ENCODE peak calls at places on chromosomes 5 and 9, in ten cellular contexts. One of them, this sample, is unnamed.

GRCh38 chr5:34841816-34842215 is 2.9 kb downstream of the TTC23L start:
- DNase-seq in NK-92 treated with Interleukin-12 subunit alpha and Interleukin-12 subunit beta, amount 100 ng/mL, for 24 hours: no peak
- DNase-seq in tibial artery: no peak
- DNase-seq in endothelial cell: no peak
- DNase-seq in breast epithelium: no peak
- DNase-seq in Kasumi-1: no peak
- DNase-seq in activated T-cell treated with anti-CD3 and anti-CD28 coated beads for 1 hour: no peak
- DNase-seq in posterior vena cava: no peak
- DNase-seq in amniotic stem cell: no peak
- DNase-seq in HepG2: no peak
- DNase-seq in this sample: no peak

GRCh38 chr9:129938291-129938979 is 103.2 kb downstream of the USP20 start:
- DNase-seq in NK-92 treated with Interleukin-12 subunit alpha and Interleukin-12 subunit beta, amount 100 ng/mL, for 24 hours: no peak
- DNase-seq in tibial artery: no peak
- DNase-seq in endothelial cell: no peak
- DNase-seq in breast epithelium: no peak
- DNase-seq in Kasumi-1: no peak
- DNase-seq in activated T-cell treated with anti-CD3 and anti-CD28 coated beads for 1 hour: no peak
- DNase-seq in posterior vena cava: no peak
- DNase-seq in amniotic stem cell: peak
- DNase-seq in HepG2: no peak
- DNase-seq in this sample: no peak

GRCh38 chr9:3942351-3942750 is 357.5 kb downstream of the GLIS3 start:
- DNase-seq in NK-92 treated with Interleukin-12 subunit alpha and Interleukin-12 subunit beta, amount 100 ng/mL, for 24 hours: no peak
- DNase-seq in tibial artery: no peak
- DNase-seq in endothelial cell: no peak
- DNase-seq in breast epithelium: no peak
- DNase-seq in Kasumi-1: no peak
- DNase-seq in activated T-cell treated with anti-CD3 and anti-CD28 coated beads for 1 hour: no peak
- DNase-seq in posterior vena cava: no peak
- DNase-seq in amniotic stem cell: no peak
- DNase-seq in HepG2: no peak
- DNase-seq in this sample: no peak

GRCh38 chr9:122228191-122228905 is 409 bp downstream of the LHX6 start:
- DNase-seq in NK-92 treated with Interleukin-12 subunit alpha and Interleukin-12 subunit beta, amount 100 ng/mL, for 24 hours: no peak
- DNase-seq in tibial artery: no peak
- DNase-seq in endothelial cell: peak
- DNase-seq in breast epithelium: no peak
- DNase-seq in Kasumi-1: no peak
- DNase-seq in activated T-cell treated with anti-CD3 and anti-CD28 coated beads for 1 hour: no peak
- DNase-seq in posterior vena cava: no peak
- DNase-seq in amniotic stem cell: no peak
- DNase-seq in HepG2: no peak
- DNase-seq in this sample: peak

GRCh38 chr5:112245616-112246015 is 173.5 kb downstream of the EPB41L4A start:
- DNase-seq in NK-92 treated with Interleukin-12 subunit alpha and Interleukin-12 subunit beta, amount 100 ng/mL, for 24 hours: no peak
- DNase-seq in tibial artery: no peak
- DNase-seq in endothelial cell: no peak
- DNase-seq in breast epithelium: no peak
- DNase-seq in Kasumi-1: no peak
- DNase-seq in activated T-cell treated with anti-CD3 and anti-CD28 coated beads for 1 hour: no peak
- DNase-seq in posterior vena cava: no peak
- DNase-seq in amniotic stem cell: no peak
- DNase-seq in HepG2: no peak
- DNase-seq in this sample: no peak

GRCh38 chr9:135772056-135773042 is 70.4 kb downstream of the KCNT1 start:
- DNase-seq in NK-92 treated with Interleukin-12 subunit alpha and Interleukin-12 subunit beta, amount 100 ng/mL, for 24 hours: no peak
- DNase-seq in tibial artery: no peak
- DNase-seq in endothelial cell: no peak
- DNase-seq in breast epithelium: no peak
- DNase-seq in Kasumi-1: no peak
- DNase-seq in activated T-cell treated with anti-CD3 and anti-CD28 coated beads for 1 hour: no peak
- DNase-seq in posterior vena cava: no peak
- DNase-seq in amniotic stem cell: no peak
- DNase-seq in HepG2: no peak
- DNase-seq in this sample: no peak

GRCh38 chr5:109455598-109456096 is 45.9 kb upstream of the PJA2 start:
- DNase-seq in NK-92 treated with Interleukin-12 subunit alpha and Interleukin-12 subunit beta, amount 100 ng/mL, for 24 hours: no peak
- DNase-seq in tibial artery: peak
- DNase-seq in endothelial cell: no peak
- DNase-seq in breast epithelium: peak
- DNase-seq in Kasumi-1: no peak
- DNase-seq in activated T-cell treated with anti-CD3 and anti-CD28 coated beads for 1 hour: no peak
- DNase-seq in posterior vena cava: no peak
- DNase-seq in amniotic stem cell: peak
- DNase-seq in HepG2: peak
- DNase-seq in this sample: no peak

GRCh38 chr5:124349931-124350330 is 396.5 kb downstream of the ZNF608 start:
- DNase-seq in NK-92 treated with Interleukin-12 subunit alpha and Interleukin-12 subunit beta, amount 100 ng/mL, for 24 hours: no peak
- DNase-seq in tibial artery: no peak
- DNase-seq in endothelial cell: no peak
- DNase-seq in breast epithelium: no peak
- DNase-seq in Kasumi-1: no peak
- DNase-seq in activated T-cell treated with anti-CD3 and anti-CD28 coated beads for 1 hour: no peak
- DNase-seq in posterior vena cava: no peak
- DNase-seq in amniotic stem cell: no peak
- DNase-seq in HepG2: no peak
- DNase-seq in this sample: no peak

GRCh38 chr9:114425126-114425525 is 37.3 kb upstream of the AKNA start:
- DNase-seq in NK-92 treated with Interleukin-12 subunit alpha and Interleukin-12 subunit beta, amount 100 ng/mL, for 24 hours: no peak
- DNase-seq in tibial artery: no peak
- DNase-seq in endothelial cell: no peak
- DNase-seq in breast epithelium: no peak
- DNase-seq in Kasumi-1: no peak
- DNase-seq in activated T-cell treated with anti-CD3 and anti-CD28 coated beads for 1 hour: no peak
- DNase-seq in posterior vena cava: no peak
- DNase-seq in amniotic stem cell: no peak
- DNase-seq in HepG2: no peak
- DNase-seq in this sample: no peak

GRCh38 chr5:158456756-158457155 is 597.8 kb upstream of the CLINT1 start:
- DNase-seq in NK-92 treated with Interleukin-12 subunit alpha and Interleukin-12 subunit beta, amount 100 ng/mL, for 24 hours: peak
- DNase-seq in tibial artery: peak
- DNase-seq in endothelial cell: no peak
- DNase-seq in breast epithelium: no peak
- DNase-seq in Kasumi-1: no peak
- DNase-seq in activated T-cell treated with anti-CD3 and anti-CD28 coated beads for 1 hour: no peak
- DNase-seq in posterior vena cava: no peak
- DNase-seq in amniotic stem cell: peak
- DNase-seq in HepG2: peak
- DNase-seq in this sample: no peak

GRCh38 chr9:12708562-12709298 is 15.5 kb downstream of the TYRP1 start:
- DNase-seq in NK-92 treated with Interleukin-12 subunit alpha and Interleukin-12 subunit beta, amount 100 ng/mL, for 24 hours: no peak
- DNase-seq in tibial artery: no peak
- DNase-seq in endothelial cell: no peak
- DNase-seq in breast epithelium: no peak
- DNase-seq in Kasumi-1: no peak
- DNase-seq in activated T-cell treated with anti-CD3 and anti-CD28 coated beads for 1 hour: no peak
- DNase-seq in posterior vena cava: no peak
- DNase-seq in amniotic stem cell: peak
- DNase-seq in HepG2: peak
- DNase-seq in this sample: no peak

GRCh38 chr5:105475401-105475800 is 1912.8 kb upstream of the NUDT12 start:
- DNase-seq in NK-92 treated with Interleukin-12 subunit alpha and Interleukin-12 subunit beta, amount 100 ng/mL, for 24 hours: no peak
- DNase-seq in tibial artery: no peak
- DNase-seq in endothelial cell: no peak
- DNase-seq in breast epithelium: no peak
- DNase-seq in Kasumi-1: no peak
- DNase-seq in activated T-cell treated with anti-CD3 and anti-CD28 coated beads for 1 hour: no peak
- DNase-seq in posterior vena cava: peak
- DNase-seq in amniotic stem cell: no peak
- DNase-seq in HepG2: no peak
- DNase-seq in this sample: no peak

GRCh38 chr9:115018547-115019435 is 88.4 kb upstream of the TNFSF8 start:
- DNase-seq in NK-92 treated with Interleukin-12 subunit alpha and Interleukin-12 subunit beta, amount 100 ng/mL, for 24 hours: no peak
- DNase-seq in tibial artery: no peak
- DNase-seq in endothelial cell: no peak
- DNase-seq in breast epithelium: no peak
- DNase-seq in Kasumi-1: no peak
- DNase-seq in activated T-cell treated with anti-CD3 and anti-CD28 coated beads for 1 hour: no peak
- DNase-seq in posterior vena cava: no peak
- DNase-seq in amniotic stem cell: peak
- DNase-seq in HepG2: no peak
- DNase-seq in this sample: no peak

GRCh38 chr5:1034421-1034905 is 25.9 kb downstream of the NKD2 start:
- DNase-seq in NK-92 treated with Interleukin-12 subunit alpha and Interleukin-12 subunit beta, amount 100 ng/mL, for 24 hours: no peak
- DNase-seq in tibial artery: no peak
- DNase-seq in endothelial cell: no peak
- DNase-seq in breast epithelium: no peak
- DNase-seq in Kasumi-1: no peak
- DNase-seq in activated T-cell treated with anti-CD3 and anti-CD28 coated beads for 1 hour: no peak
- DNase-seq in posterior vena cava: peak
- DNase-seq in amniotic stem cell: no peak
- DNase-seq in HepG2: no peak
- DNase-seq in this sample: peak

GRCh38 chr5:366541-367357 is 45.2 kb downstream of the AHRR start:
- DNase-seq in NK-92 treated with Interleukin-12 subunit alpha and Interleukin-12 subunit beta, amount 100 ng/mL, for 24 hours: no peak
- DNase-seq in tibial artery: no peak
- DNase-seq in endothelial cell: no peak
- DNase-seq in breast epithelium: peak
- DNase-seq in Kasumi-1: no peak
- DNase-seq in activated T-cell treated with anti-CD3 and anti-CD28 coated beads for 1 hour: no peak
- DNase-seq in posterior vena cava: peak
- DNase-seq in amniotic stem cell: no peak
- DNase-seq in HepG2: no peak
- DNase-seq in this sample: peak

GRCh38 chr5:124200381-124200780 is 546.1 kb downstream of the ZNF608 start:
- DNase-seq in NK-92 treated with Interleukin-12 subunit alpha and Interleukin-12 subunit beta, amount 100 ng/mL, for 24 hours: no peak
- DNase-seq in tibial artery: no peak
- DNase-seq in endothelial cell: no peak
- DNase-seq in breast epithelium: no peak
- DNase-seq in Kasumi-1: no peak
- DNase-seq in activated T-cell treated with anti-CD3 and anti-CD28 coated beads for 1 hour: no peak
- DNase-seq in posterior vena cava: no peak
- DNase-seq in amniotic stem cell: no peak
- DNase-seq in HepG2: no peak
- DNase-seq in this sample: no peak

GRCh38 chr9:126474201-126474765 is 139.4 kb upstream of the LMX1B start:
- DNase-seq in NK-92 treated with Interleukin-12 subunit alpha and Interleukin-12 subunit beta, amount 100 ng/mL, for 24 hours: no peak
- DNase-seq in tibial artery: no peak
- DNase-seq in endothelial cell: no peak
- DNase-seq in breast epithelium: no peak
- DNase-seq in Kasumi-1: no peak
- DNase-seq in activated T-cell treated with anti-CD3 and anti-CD28 coated beads for 1 hour: no peak
- DNase-seq in posterior vena cava: no peak
- DNase-seq in amniotic stem cell: peak
- DNase-seq in HepG2: no peak
- DNase-seq in this sample: no peak

GRCh38 chr9:83199240-83199639 is 136.3 kb upstream of the RASEF start:
- DNase-seq in NK-92 treated with Interleukin-12 subunit alpha and Interleukin-12 subunit beta, amount 100 ng/mL, for 24 hours: no peak
- DNase-seq in tibial artery: peak
- DNase-seq in endothelial cell: peak
- DNase-seq in breast epithelium: peak
- DNase-seq in Kasumi-1: peak
- DNase-seq in activated T-cell treated with anti-CD3 and anti-CD28 coated beads for 1 hour: no peak
- DNase-seq in posterior vena cava: no peak
- DNase-seq in amniotic stem cell: peak
- DNase-seq in HepG2: peak
- DNase-seq in this sample: no peak

GRCh38 chr5:10310073-10310779 is 2.5 kb upstream of the CMBL start:
- DNase-seq in NK-92 treated with Interleukin-12 subunit alpha and Interleukin-12 subunit beta, amount 100 ng/mL, for 24 hours: no peak
- DNase-seq in tibial artery: no peak
- DNase-seq in endothelial cell: no peak
- DNase-seq in breast epithelium: no peak
- DNase-seq in Kasumi-1: no peak
- DNase-seq in activated T-cell treated with anti-CD3 and anti-CD28 coated beads for 1 hour: no peak
- DNase-seq in posterior vena cava: no peak
- DNase-seq in amniotic stem cell: peak
- DNase-seq in HepG2: peak
- DNase-seq in this sample: no peak

GRCh38 chr5:140220032-140220697 is 45.2 kb downstream of the CYSTM1 start:
- DNase-seq in NK-92 treated with Interleukin-12 subunit alpha and Interleukin-12 subunit beta, amount 100 ng/mL, for 24 hours: no peak
- DNase-seq in tibial artery: no peak
- DNase-seq in endothelial cell: no peak
- DNase-seq in breast epithelium: no peak
- DNase-seq in Kasumi-1: no peak
- DNase-seq in activated T-cell treated with anti-CD3 and anti-CD28 coated beads for 1 hour: no peak
- DNase-seq in posterior vena cava: no peak
- DNase-seq in amniotic stem cell: no peak
- DNase-seq in HepG2: no peak
- DNase-seq in this sample: no peak

GRCh38 chr9:112846528-112847488 is 43.9 kb downstream of the SLC46A2 start:
- DNase-seq in NK-92 treated with Interleukin-12 subunit alpha and Interleukin-12 subunit beta, amount 100 ng/mL, for 24 hours: no peak
- DNase-seq in tibial artery: no peak
- DNase-seq in endothelial cell: no peak
- DNase-seq in breast epithelium: no peak
- DNase-seq in Kasumi-1: no peak
- DNase-seq in activated T-cell treated with anti-CD3 and anti-CD28 coated beads for 1 hour: no peak
- DNase-seq in posterior vena cava: no peak
- DNase-seq in amniotic stem cell: no peak
- DNase-seq in HepG2: no peak
- DNase-seq in this sample: no peak

GRCh38 chr9:127159949-127160610 is 37.6 kb upstream of the ANGPTL2 start:
- DNase-seq in NK-92 treated with Interleukin-12 subunit alpha and Interleukin-12 subunit beta, amount 100 ng/mL, for 24 hours: no peak
- DNase-seq in tibial artery: no peak
- DNase-seq in endothelial cell: no peak
- DNase-seq in breast epithelium: peak
- DNase-seq in Kasumi-1: no peak
- DNase-seq in activated T-cell treated with anti-CD3 and anti-CD28 coated beads for 1 hour: no peak
- DNase-seq in posterior vena cava: peak
- DNase-seq in amniotic stem cell: no peak
- DNase-seq in HepG2: no peak
- DNase-seq in this sample: peak

GRCh38 chr5:77893225-77893860 is 117.2 kb upstream of the TBCA start:
- DNase-seq in NK-92 treated with Interleukin-12 subunit alpha and Interleukin-12 subunit beta, amount 100 ng/mL, for 24 hours: peak
- DNase-seq in tibial artery: no peak
- DNase-seq in endothelial cell: no peak
- DNase-seq in breast epithelium: no peak
- DNase-seq in Kasumi-1: peak
- DNase-seq in activated T-cell treated with anti-CD3 and anti-CD28 coated beads for 1 hour: no peak
- DNase-seq in posterior vena cava: peak
- DNase-seq in amniotic stem cell: peak
- DNase-seq in HepG2: peak
- DNase-seq in this sample: no peak

GRCh38 chr9:130328349-130328801 is 62.8 kb downstream of the HMCN2 start:
- DNase-seq in NK-92 treated with Interleukin-12 subunit alpha and Interleukin-12 subunit beta, amount 100 ng/mL, for 24 hours: no peak
- DNase-seq in tibial artery: peak
- DNase-seq in endothelial cell: no peak
- DNase-seq in breast epithelium: peak
- DNase-seq in Kasumi-1: no peak
- DNase-seq in activated T-cell treated with anti-CD3 and anti-CD28 coated beads for 1 hour: no peak
- DNase-seq in posterior vena cava: peak
- DNase-seq in amniotic stem cell: no peak
- DNase-seq in HepG2: no peak
- DNase-seq in this sample: peak

GRCh38 chr5:54944364-54944763 is 41.0 kb downstream of the ESM1 start:
- DNase-seq in NK-92 treated with Interleukin-12 subunit alpha and Interleukin-12 subunit beta, amount 100 ng/mL, for 24 hours: peak
- DNase-seq in tibial artery: peak
- DNase-seq in endothelial cell: peak
- DNase-seq in breast epithelium: no peak
- DNase-seq in Kasumi-1: peak
- DNase-seq in activated T-cell treated with anti-CD3 and anti-CD28 coated beads for 1 hour: peak
- DNase-seq in posterior vena cava: no peak
- DNase-seq in amniotic stem cell: no peak
- DNase-seq in HepG2: no peak
- DNase-seq in this sample: no peak

GRCh38 chr9:113619156-113619861 is 155.8 kb downstream of the RGS3 start:
- DNase-seq in NK-92 treated with Interleukin-12 subunit alpha and Interleukin-12 subunit beta, amount 100 ng/mL, for 24 hours: no peak
- DNase-seq in tibial artery: peak
- DNase-seq in endothelial cell: no peak
- DNase-seq in breast epithelium: no peak
- DNase-seq in Kasumi-1: no peak
- DNase-seq in activated T-cell treated with anti-CD3 and anti-CD28 coated beads for 1 hour: no peak
- DNase-seq in posterior vena cava: peak
- DNase-seq in amniotic stem cell: no peak
- DNase-seq in HepG2: no peak
- DNase-seq in this sample: peak

GRCh38 chr5:1512541-1513291 is 11.0 kb downstream of the LPCAT1 start:
- DNase-seq in NK-92 treated with Interleukin-12 subunit alpha and Interleukin-12 subunit beta, amount 100 ng/mL, for 24 hours: no peak
- DNase-seq in tibial artery: peak
- DNase-seq in endothelial cell: peak
- DNase-seq in breast epithelium: no peak
- DNase-seq in Kasumi-1: no peak
- DNase-seq in activated T-cell treated with anti-CD3 and anti-CD28 coated beads for 1 hour: no peak
- DNase-seq in posterior vena cava: peak
- DNase-seq in amniotic stem cell: no peak
- DNase-seq in HepG2: no peak
- DNase-seq in this sample: peak

GRCh38 chr9:73573235-73573634 is 421.6 kb downstream of the ANXA1 start:
- DNase-seq in NK-92 treated with Interleukin-12 subunit alpha and Interleukin-12 subunit beta, amount 100 ng/mL, for 24 hours: no peak
- DNase-seq in tibial artery: no peak
- DNase-seq in endothelial cell: no peak
- DNase-seq in breast epithelium: no peak
- DNase-seq in Kasumi-1: no peak
- DNase-seq in activated T-cell treated with anti-CD3 and anti-CD28 coated beads for 1 hour: no peak
- DNase-seq in posterior vena cava: no peak
- DNase-seq in amniotic stem cell: no peak
- DNase-seq in HepG2: no peak
- DNase-seq in this sample: no peak

This sample was measured in kidney.